ENCODE peak calls at places on chromosomes 1 and 21, in six cellular contexts. C is keratinocyte, O is IMR-90, R is GM12878, U is fibroblast of lung, Z is neural progenitor cell. W is an unnamed sample.

GRCh38 chr1:167722152-167722869 is 529 bp downstream of the MPZL1 start:
- DNase-seq in C (no peak), Z (peak; percentile 83), U (peak; percentile 23), O (peak; percentile 19), R (no peak), W (peak; percentile 67)

GRCh38 chr1:35173516-35174224 is 19.3 kb downstream of the SFPQ start:
- DNase-seq in C (no peak), O (no peak), R (no peak), Z (no peak), U (no peak), W (no peak)

GRCh38 chr1:31497601-31498000 is 78.7 kb upstream of the TINAGL1 start:
- DNase-seq in R (no peak), U (peak; percentile 82), Z (no peak), O (peak; percentile 68), C (no peak), W (no peak)

GRCh38 chr1:151905070-151905442 is 4.3 kb downstream of the THEM4 start:
- DNase-seq in U (no peak), O (no peak), Z (no peak), C (no peak), R (no peak), W (no peak)

GRCh38 chr1:114505148-114505561 is 5.8 kb downstream of the TRIM33 start:
- DNase-seq in U (no peak), C (no peak), R (no peak), O (no peak), Z (no peak), W (no peak)

GRCh38 chr21:17829472-17829871 is 10.3 kb upstream of the C21orf91 start:
- DNase-seq in C (no peak), Z (no peak), R (no peak), O (peak; percentile 84), U (peak; percentile 32), W (no peak)

GRCh38 chr1:206464456-206464964 is 5.8 kb upstream of the IKBKE start:
- DNase-seq in C (no peak), U (peak; percentile 94), O (peak; percentile 95), Z (no peak), R (no peak), W (no peak)

GRCh38 chr1:224092601-224093000 is 21.3 kb upstream of the FBXO28 start:
- DNase-seq in O (no peak), C (no peak), R (no peak), Z (no peak), U (no peak), W (no peak)

GRCh38 chr1:241419986-241420385 is 63.0 kb upstream of the RGS7 start:
- DNase-seq in R (no peak), O (no peak), Z (no peak), C (no peak), U (no peak), W (no peak)

GRCh38 chr1:55554611-55555010 is 339.4 kb upstream of the USP24 start:
- DNase-seq in O (no peak), C (no peak), R (no peak), U (no peak), Z (no peak), W (no peak)

GRCh38 chr1:164240081-164240480 is 318.9 kb upstream of the PBX1 start:
- DNase-seq in R (no peak), O (no peak), C (no peak), U (peak; percentile 9), Z (peak; percentile 21), W (no peak)

GRCh38 chr1:111441573-111442192 is 7.4 kb downstream of the WDR77 start:
- DNase-seq in U (peak; percentile 36), Z (peak; percentile 68), R (no peak), O (peak; percentile 25), C (no peak), W (peak; percentile 29)

GRCh38 chr1:5917281-5917590 is 75.0 kb downstream of the NPHP4 start:
- DNase-seq in U (no peak), R (no peak), O (no peak), C (no peak), Z (no peak), W (no peak)

GRCh38 chr21:29145837-29146453 is 15.5 kb downstream of the MAP3K7CL start:
- DNase-seq in O (no peak), U (no peak), Z (no peak), C (peak; percentile 78), R (no peak), W (no peak)

GRCh38 chr1:55423376-55423775 is 208.2 kb upstream of the USP24 start:
- DNase-seq in C (no peak), Z (no peak), O (no peak), U (no peak), R (no peak), W (no peak)

GRCh38 chr1:109910963-109911798 is 532 bp downstream of the CSF1 start:
- DNase-seq in Z (peak; percentile 77), U (no peak), C (no peak), O (no peak), R (no peak), W (no peak)

GRCh38 chr1:162726539-162726938 is 64.0 kb upstream of the HSD17B7 start:
- DNase-seq in C (no peak), O (no peak), U (no peak), Z (peak; percentile 7), R (no peak), W (no peak)

DNA sequence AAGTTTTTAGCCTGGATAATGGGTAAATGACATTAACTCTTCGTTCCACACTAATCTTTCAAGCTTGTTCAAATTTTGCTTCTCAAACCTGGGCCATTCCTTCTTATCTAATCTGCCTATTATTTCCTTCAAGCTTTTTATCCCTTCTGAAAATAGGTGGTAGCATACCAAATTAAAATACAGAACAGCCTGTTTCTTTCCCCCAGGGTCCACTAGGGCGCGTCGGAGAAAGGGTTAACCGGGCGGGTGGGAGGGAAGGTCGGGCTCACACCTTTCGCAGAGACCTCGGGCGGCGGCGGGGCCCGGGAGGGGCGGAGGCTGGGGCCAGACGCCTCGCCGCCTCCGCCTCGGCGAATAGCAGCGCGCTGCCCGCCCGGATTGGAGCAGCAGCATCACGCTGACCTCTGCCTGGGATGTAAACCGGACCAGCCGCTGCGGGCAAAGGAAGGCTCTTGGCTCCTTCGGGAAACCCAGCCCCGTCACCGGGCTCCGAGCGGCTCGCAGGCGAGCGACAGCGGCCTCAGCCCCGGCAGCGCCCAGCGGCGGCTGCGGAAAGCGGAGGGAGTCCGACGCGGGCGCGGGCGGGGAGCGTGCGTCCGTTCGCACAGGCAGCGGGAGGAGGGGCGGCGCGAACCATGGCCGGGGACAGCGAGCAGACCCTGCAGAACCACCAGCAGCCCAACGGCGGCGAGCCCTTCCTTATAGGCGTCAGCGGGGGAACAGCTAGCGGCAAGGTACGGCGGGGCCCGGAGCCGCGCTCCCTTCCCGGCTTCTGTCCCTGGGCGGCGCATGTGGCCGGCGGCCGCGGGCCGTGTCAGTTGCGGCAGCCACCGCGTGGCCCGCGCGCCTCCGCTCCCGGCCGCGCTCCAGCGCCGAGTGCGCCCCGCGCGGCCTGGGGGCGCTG is at the start of gene UCK2:
- DNase-seq in Z (peak; percentile 93), O (peak; percentile 76), C (no peak), U (peak; percentile 68), R (no peak), W (peak; percentile 89)
- TF ChIP-seq CTCF in Z (peak; percentile 14), O (peak; percentile 29), C (no peak), U (no peak), R (no peak), W (no peak)

GRCh38 chr1:160519542-160520435 is 3.3 kb downstream of the SLAMF6 start:
- DNase-seq in U (no peak), R (peak; percentile 64), C (no peak), Z (no peak), O (no peak), W (no peak)
- H3K4me1 ChIP-seq in U (no peaks in the 10 kb centered on the region), R (no peaks in the 10 kb centered on the region), C (peaks cover 17% of the 10 kb centered on the region), Z (no peaks in the 10 kb centered on the region), O (no peaks in the 10 kb centered on the region), W (no peaks in the 10 kb centered on the region)

GRCh38 chr1:64167176-64167575 is 36.2 kb upstream of the UBE2U start:
- DNase-seq in C (no peak), R (no peak), O (peak; percentile 56), Z (no peak), U (peak; percentile 55), W (no peak)

GRCh38 chr1:64172458-64172983 is 30.9 kb upstream of the UBE2U start:
- DNase-seq in U (peak; percentile 91), Z (no peak), C (no peak), R (no peak), O (peak; percentile 69), W (no peak)

GRCh38 chr1:64175639-64176038 is 27.8 kb upstream of the UBE2U start:
- DNase-seq in O (no peak), U (no peak), R (no peak), Z (no peak), C (no peak), W (no peak)

GRCh38 chr1:64173300-64173940 is 30.0 kb upstream of the UBE2U start:
- DNase-seq in O (no peak), R (no peak), U (peak; percentile 22), C (no peak), Z (no peak), W (no peak)

GRCh38 chr1:64171797-64172281 is 31.6 kb upstream of the UBE2U start:
- DNase-seq in C (no peak), R (peak; percentile 21), O (peak; percentile 85), Z (no peak), U (peak; percentile 73), W (peak; percentile 31)
- H3K9ac ChIP-seq in C (no peak overlapping the region), R (no peak overlapping the region), O (no peak overlapping the region), Z (no peak overlapping the region), U (no peak overlapping the region), W (no peak overlapping the region)

GRCh38 chr1:10836726-10837125 is 40.3 kb upstream of the CASZ1 start:
- DNase-seq in C (no peak), R (no peak), O (no peak), U (no peak), Z (no peak), W (no peak)

GRCh38 chr1:10833630-10834557 is 37.4 kb upstream of the CASZ1 start:
- DNase-seq in O (no peak), R (no peak), C (no peak), Z (no peak), U (no peak), W (no peak)

GRCh38 chr1:10834770-10835412 is 38.4 kb upstream of the CASZ1 start:
- DNase-seq in U (no peak), C (no peak), Z (no peak), R (no peak), O (no peak), W (no peak)

GRCh38 chr1:10838541-10838940 is 42.1 kb upstream of the CASZ1 start:
- DNase-seq in O (no peak), R (no peak), Z (no peak), C (no peak), U (no peak), W (no peak)

DNA sequence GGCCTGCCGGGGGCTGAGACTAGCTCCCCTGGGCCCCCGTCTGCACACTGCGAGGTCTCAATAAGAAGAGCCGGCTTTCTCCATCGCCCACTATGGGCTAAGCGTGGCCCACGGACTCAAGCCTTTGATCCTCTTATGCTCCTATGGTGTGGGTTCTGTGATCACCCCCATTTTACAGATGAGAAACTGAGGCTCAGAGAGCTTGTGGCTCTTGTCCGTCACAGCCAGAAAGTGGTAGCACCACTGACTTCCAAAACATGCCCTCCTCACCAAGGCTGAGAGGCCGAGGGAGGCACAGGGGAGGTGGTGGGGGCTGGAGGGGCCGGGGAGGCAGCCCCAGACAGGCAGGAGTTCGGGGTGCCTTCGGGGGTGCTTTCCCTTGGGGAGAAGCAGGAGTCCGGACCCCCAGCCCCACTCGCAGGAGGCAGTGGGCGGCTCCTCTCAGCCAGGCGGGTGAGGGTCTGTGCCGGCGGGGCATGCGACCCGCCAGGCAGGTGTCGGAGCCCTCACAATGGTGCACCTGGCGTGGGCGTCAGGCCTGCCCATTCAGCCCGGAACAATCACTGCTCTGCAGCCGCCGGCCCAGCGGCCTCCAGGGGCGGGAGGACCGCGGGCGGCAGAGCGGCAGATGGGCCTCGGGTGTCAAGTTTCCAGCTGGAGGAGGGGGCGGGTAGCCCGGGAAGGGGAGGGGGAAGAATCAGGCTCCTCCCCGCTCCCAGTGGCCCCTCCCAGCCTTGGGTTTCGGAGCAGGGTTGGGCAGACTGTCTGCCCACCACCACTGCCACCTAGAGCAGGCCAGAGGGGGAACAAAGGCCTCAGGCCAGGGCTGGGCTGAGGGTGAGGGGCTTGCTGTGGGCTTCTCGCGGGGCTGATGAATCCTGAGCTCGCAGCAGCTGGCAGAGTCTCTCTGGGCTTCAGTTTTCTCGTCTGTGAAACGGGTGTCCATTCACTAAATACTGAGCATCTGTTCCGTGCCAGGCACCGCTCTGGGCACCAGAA is 39.3 kb upstream of the CASZ1 start:
- DNase-seq in C (no peak), Z (peak; percentile 98), R (no peak), U (peak; percentile 32), O (peak; percentile 36), W (peak; percentile 32)
- TF ChIP-seq CTCF in C (no peak), Z (peak; percentile 41), R (no peak), U (no peak), O (no peak), W (no peak)

W was measured in colonic mucosa.